ENCODE peak calls at places on chromosome 10, in eight cellular contexts. L is psoas muscle; T is NT2/D1; Z is SJSA1; A is esophagus squamous epithelium; I is HCT116; P is CD8-positive, alpha-beta memory T cell; G is fibroblast of pulmonary artery. B is an unnamed sample.

GRCh38 chr10:27564381-27564780 is 60.3 kb downstream of the RAB18 start:
- DNase-seq in L (no peak), A (no peak), T (no peak), I (no peak), Z (no peak), P (no peak), G (no peak), B (no peak)

GRCh38 chr10:124632064-124632531 is 112.1 kb downstream of the FAM53B start:
- DNase-seq in T (no peak), A (no peak), L (peak; percentile 58), Z (peak; percentile 31), P (no peak), I (no peak), G (peak; percentile 39), B (peak; percentile 96)

GRCh38 chr10:983951-984705 is 4.1 kb upstream of the GTPBP4 start:
- DNase-seq in G (no peak), P (no peak), Z (no peak), I (no peak), L (no peak), A (no peak), T (no peak), B (peak; percentile 53)

GRCh38 chr10:50216894-50217293 is 34.4 kb downstream of the ASAH2 start:
- DNase-seq in T (peak; percentile 15), G (peak; percentile 49), I (no peak), A (no peak), L (no peak), P (no peak), Z (no peak), B (peak; percentile 58)

GRCh38 chr10:133391761-133392518 is 2.0 kb upstream of the MTG1 start:
- DNase-seq in P (no peak), I (no peak), A (no peak), Z (no peak), L (no peak), G (no peak), T (no peak), B (no peak)

GRCh38 chr10:79027147-79028055 is 41.4 kb upstream of the ZMIZ1 start:
- DNase-seq in I (no peak), Z (no peak), A (no peak), P (peak; percentile 51), T (no peak), G (no peak), L (peak; percentile 10), B (no peak)

GRCh38 chr10:124225468-124226270 is 132.3 kb upstream of the CHST15 start:
- DNase-seq in T (no peak), A (no peak), P (peak; percentile 36), I (no peak), Z (no peak), L (no peak), G (no peak), B (no peak)

GRCh38 chr10:12539350-12540164 is 190.2 kb downstream of the CAMK1D start:
- DNase-seq in T (no peak), Z (no peak), G (no peak), L (peak; percentile 52), A (no peak), P (no peak), I (no peak), B (peak; percentile 12)

GRCh38 chr10:69088801-69089501 is 1.0 kb downstream of the SRGN start:
- DNase-seq in Z (peak; percentile 50), T (no peak), L (no peak), P (peak; percentile 74), A (no peak), I (no peak), G (peak; percentile 86), B (peak; percentile 80)

GRCh38 chr10:48466611-48467240 is 138.1 kb downstream of the ARHGAP22 start:
- DNase-seq in A (no peak), L (no peak), I (no peak), G (no peak), T (no peak), Z (no peak), P (no peak), B (no peak)

GRCh38 chr10:75352650-75353049 is 48.9 kb downstream of the ZNF503 start:
- DNase-seq in I (no peak), A (no peak), G (no peak), Z (no peak), P (no peak), T (no peak), L (no peak), B (peak; percentile 24)
- H3K4me3 ChIP-seq in I (no peak overlapping the region), A (no peak overlapping the region), G (no peak overlapping the region), Z (no peak overlapping the region), P (no peak overlapping the region), T (no peak overlapping the region), L (no peak overlapping the region), B (no peak overlapping the region)

DNA sequence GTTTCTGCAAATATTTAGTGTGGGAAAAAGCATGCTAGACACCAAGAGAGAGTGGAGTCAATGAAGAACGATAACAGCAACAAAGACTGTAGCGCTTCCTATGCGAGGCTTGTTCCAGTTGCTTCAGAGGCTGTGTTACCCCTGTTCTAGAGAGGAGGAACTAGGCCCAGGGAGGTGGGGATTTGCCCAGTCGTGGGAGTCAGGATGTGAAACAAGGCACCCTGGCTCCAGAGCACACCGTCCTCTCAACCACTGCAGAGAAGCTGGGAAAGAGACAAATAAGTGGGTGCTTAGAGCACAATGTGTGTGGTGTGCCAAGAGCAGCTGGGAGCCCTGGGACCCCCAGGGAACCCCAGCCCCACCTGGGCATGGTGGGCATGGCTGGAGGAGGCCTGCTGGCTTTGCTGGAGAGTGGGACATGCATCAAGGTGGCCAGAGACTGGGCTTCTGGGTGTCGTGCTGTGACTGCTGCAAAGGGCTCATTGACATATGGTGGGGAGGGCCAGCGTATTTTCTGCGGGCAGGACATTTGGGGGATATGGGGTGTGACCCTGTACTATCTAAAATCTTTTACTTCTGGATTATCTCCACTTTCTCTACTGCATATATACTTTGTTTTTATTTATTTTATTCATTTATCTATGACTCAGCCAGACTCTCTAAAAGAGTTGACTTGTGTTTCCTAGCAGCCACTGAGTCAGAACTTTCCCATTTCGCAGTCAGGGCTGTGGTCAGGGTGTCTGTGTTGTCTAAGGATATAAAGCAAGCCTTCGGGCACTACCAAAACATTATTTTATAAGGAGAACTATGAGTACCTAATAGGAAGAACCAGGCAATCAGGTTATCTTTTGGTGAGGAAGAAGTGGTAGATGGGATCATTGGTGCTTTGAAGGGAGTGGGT is 95.4 kb downstream of the TCF7L2 start:
- DNase-seq in P (no peak), L (no peak), Z (peak; percentile 79), I (no peak), T (no peak), A (no peak), G (peak; percentile 89), B (peak; percentile 91)
- H3K4me3 ChIP-seq in P (no peak overlapping the region), L (no peak overlapping the region), Z (no peak overlapping the region), I (no peak overlapping the region), T (no peak overlapping the region), A (no peak overlapping the region), G (no peak overlapping the region), B (no peak overlapping the region)

GRCh38 chr10:3875842-3876235 is 90.8 kb upstream of the KLF6 start:
- DNase-seq in G (no peak), I (no peak), P (no peak), T (no peak), L (no peak), Z (no peak), A (no peak), B (no peak)

GRCh38 chr10:3871424-3871996 is 86.5 kb upstream of the KLF6 start:
- DNase-seq in T (no peak), A (no peak), L (no peak), G (no peak), P (no peak), Z (no peak), I (no peak), B (no peak)

GRCh38 chr10:3872700-3873099 is 87.7 kb upstream of the KLF6 start:
- DNase-seq in G (no peak), P (no peak), Z (no peak), L (no peak), T (no peak), A (no peak), I (no peak), B (no peak)

GRCh38 chr10:3874988-3875841 is 90.2 kb upstream of the KLF6 start:
- DNase-seq in L (no peak), T (no peak), Z (no peak), G (no peak), A (no peak), I (no peak), P (peak; percentile 41), B (no peak)

DNA sequence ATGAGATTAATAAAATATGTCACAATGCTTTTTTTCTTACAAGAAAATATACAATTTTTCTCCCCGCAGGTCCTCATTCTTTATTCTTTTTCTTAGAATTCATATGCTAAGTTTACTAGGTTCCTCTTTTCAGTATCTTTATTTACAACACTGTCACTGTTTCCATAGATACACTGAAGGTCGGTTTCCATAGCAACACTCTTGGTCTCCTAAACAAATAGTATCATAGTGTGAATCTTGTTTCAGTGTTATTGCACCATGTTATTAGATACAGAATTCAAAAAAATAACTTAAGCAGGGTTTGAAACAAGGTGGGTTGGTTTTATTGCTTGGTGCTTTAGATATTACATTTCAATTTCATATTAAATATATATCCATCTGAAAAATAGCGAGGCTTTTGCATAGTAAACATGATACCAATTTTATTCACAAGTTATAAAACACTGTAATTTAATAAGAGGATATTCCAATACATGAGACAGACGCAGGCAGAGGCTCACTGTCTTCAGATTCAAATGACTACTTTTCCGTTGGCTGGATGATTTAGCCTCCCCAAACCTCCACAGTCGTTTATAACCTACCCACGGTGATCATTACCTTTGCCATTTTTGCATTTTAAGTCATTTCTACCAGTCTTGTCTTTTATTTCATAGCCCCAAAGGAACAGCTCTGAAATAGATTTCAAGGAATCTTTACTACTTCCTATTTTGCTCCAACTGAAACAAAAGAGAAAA is 88.9 kb upstream of the KLF6 start:
- DNase-seq in Z (no peak), I (peak; percentile 51), A (no peak), L (no peak), G (peak; percentile 87), P (peak; percentile 59), T (peak; percentile 25), B (peak; percentile 92)
- H3K4me3 ChIP-seq in Z (no peak overlapping the region), I (no peak overlapping the region), A (no peak overlapping the region), L (no peak overlapping the region), G (no peak overlapping the region), P (no peak overlapping the region), T (no peak overlapping the region), B (no peak overlapping the region)

GRCh38 chr10:114645729-114646128 is 12.3 kb downstream of the ABLIM1 start:
- DNase-seq in T (no peak), P (no peak), L (no peak), I (no peak), G (no peak), A (no peak), Z (no peak), B (no peak)
- H3K4me3 ChIP-seq in T (no peak overlapping the region), P (no peak overlapping the region), L (no peak overlapping the region), I (no peak overlapping the region), G (no peak overlapping the region), A (no peak overlapping the region), Z (no peak overlapping the region), B (no peak overlapping the region)